ENCODE peak calls at places on chromosomes 16 and 17, in ten cellular contexts. R is pancreas; B is heart left ventricle; H is CD8-positive, alpha-beta memory T cell; J is heart right ventricle; A is CD8-positive, alpha-beta T cell; K is GM12878; F is neural progenitor cell; I is tibial nerve; W is PC-3. G is an unnamed sample. For H3K4me1, the result is how much of the 10 kb centered on the place peaks cover.

GRCh38 chr17:76816590-76817135 is 51.5 kb upstream of the MGAT5B start:
- DNase-seq in R (no peak), B (no peak), H (peak), J (no peak), A (peak), K (no peak), F (peak), I (no peak), W (peak), G (peak)

GRCh38 chr17:79808763-79809529 is 12.1 kb upstream of the CBX8 start:
- DNase-seq in R (no peak), B (no peak), H (no peak), J (no peak), A (no peak), K (no peak), F (peak), I (no peak), W (peak), G (no peak)

GRCh38 chr17:55159251-55159650 is 105.5 kb upstream of the HLF start:
- DNase-seq in R (no peak), B (no peak), H (no peak), J (no peak), A (no peak), K (no peak), F (no peak), I (no peak), W (peak), G (no peak)

GRCh38 chr17:22570144-22570845 is 878.0 kb downstream of the KCNJ18 start:
- DNase-seq in R (no peak), B (no peak), H (no peak), J (no peak), A (no peak), K (no peak), F (no peak), I (no peak), W (no peak), G (no peak)

GRCh38 chr17:71085238-71086033 is 916.1 kb downstream of the KCNJ2 start:
- DNase-seq in R (no peak), B (no peak), H (no peak), J (no peak), A (no peak), K (no peak), F (peak), I (no peak), W (peak), G (peak)

GRCh38 chr16:81899601-81900000 is 111.7 kb downstream of the SDR42E1 start:
- DNase-seq in R (no peak), B (no peak), H (no peak), J (no peak), A (no peak), K (no peak), F (no peak), I (no peak), W (no peak), G (no peak)

GRCh38 chr17:54373970-54374369 is 526.7 kb upstream of the TOM1L1 start:
- DNase-seq in R (no peak), B (no peak), H (no peak), J (no peak), A (no peak), K (no peak), F (no peak), I (no peak), W (no peak), G (no peak)

GRCh38 chr17:37650419-37651003 is 7.3 kb upstream of the DDX52 start:
- DNase-seq in R (no peak), B (no peak), H (no peak), J (no peak), A (no peak), K (no peak), F (peak), I (no peak), W (peak), G (peak)

GRCh38 chr16:81238296-81239011 is at the start of gene BCO1:
- DNase-seq in R (peak), B (no peak), H (no peak), J (no peak), A (no peak), K (no peak), F (peak), I (peak), W (peak), G (no peak)

GRCh38 chr17:8124350-8125195 is 667 bp upstream of the HES7 start:
- DNase-seq in R (no peak), B (no peak), H (peak), J (no peak), A (no peak), K (no peak), F (peak), I (peak), W (peak), G (no peak)

GRCh38 chr17:8122391-8122922 is 1.4 kb downstream of the HES7 start:
- DNase-seq in R (no peak), B (peak), H (no peak), J (no peak), A (no peak), K (no peak), F (peak), I (peak), W (peak), G (no peak)

GRCh38 chr17:8125196-8125946 is 1.5 kb upstream of the HES7 start:
- DNase-seq in R (peak), B (peak), H (peak), J (peak), A (peak), K (peak), F (peak), I (peak), W (peak), G (no peak)

GRCh38 chr17:8122923-8123694 is 797 bp downstream of the HES7 start:
- DNase-seq in R (no peak), B (peak), H (peak), J (no peak), A (no peak), K (no peak), F (peak), I (peak), W (peak), G (no peak)

GRCh38 chr17:8123695-8124349 is at the start of gene HES7:
- DNase-seq in R (no peak), B (peak), H (no peak), J (no peak), A (no peak), K (no peak), F (peak), I (peak), W (peak), G (no peak)
- H3K4me1 ChIP-seq in R (under half), B (under half), H (half or more), J (half or more), A (half or more), K (under half), F (under half), I (half or more), W (under half), G (under half)

DNA sequence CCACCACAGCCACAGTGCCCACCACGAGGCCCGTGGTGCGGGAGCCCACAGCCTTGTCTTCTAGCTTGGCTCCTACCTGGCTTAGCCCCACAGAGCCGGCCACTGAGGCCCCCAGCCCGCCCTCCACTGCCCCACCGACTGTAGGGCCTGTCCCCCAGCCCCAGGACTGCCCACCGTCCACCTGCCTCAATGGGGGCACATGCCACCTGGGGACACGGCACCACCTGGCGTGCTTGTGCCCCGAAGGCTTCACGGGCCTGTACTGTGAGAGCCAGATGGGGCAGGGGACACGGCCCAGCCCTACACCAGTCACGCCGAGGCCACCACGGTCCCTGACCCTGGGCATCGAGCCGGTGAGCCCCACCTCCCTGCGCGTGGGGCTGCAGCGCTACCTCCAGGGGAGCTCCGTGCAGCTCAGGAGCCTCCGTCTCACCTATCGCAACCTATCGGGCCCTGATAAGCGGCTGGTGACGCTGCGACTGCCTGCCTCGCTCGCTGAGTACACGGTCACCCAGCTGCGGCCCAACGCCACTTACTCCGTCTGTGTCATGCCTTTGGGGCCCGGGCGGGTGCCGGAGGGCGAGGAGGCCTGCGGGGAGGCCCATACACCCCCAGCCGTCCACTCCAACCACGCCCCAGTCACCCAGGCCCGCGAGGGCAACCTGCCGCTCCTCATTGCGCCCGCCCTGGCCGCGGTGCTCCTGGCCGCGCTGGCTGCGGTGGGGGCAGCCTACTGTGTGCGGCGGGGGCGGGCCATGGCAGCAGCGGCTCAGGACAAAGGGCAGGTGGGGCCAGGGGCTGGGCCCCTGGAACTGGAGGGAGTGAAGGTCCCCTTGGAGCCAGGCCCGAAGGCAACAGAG is 10.5 kb downstream of the VASN start:
- DNase-seq in R (no peak), B (no peak), H (no peak), J (no peak), A (no peak), K (no peak), F (no peak), I (no peak), W (no peak), G (no peak)
- H3K4me1 ChIP-seq in R (under half), B (under half), H (under half), J (half or more), A (under half), K (under half), F (under half), I (half or more), W (under half), G (under half)

DNA sequence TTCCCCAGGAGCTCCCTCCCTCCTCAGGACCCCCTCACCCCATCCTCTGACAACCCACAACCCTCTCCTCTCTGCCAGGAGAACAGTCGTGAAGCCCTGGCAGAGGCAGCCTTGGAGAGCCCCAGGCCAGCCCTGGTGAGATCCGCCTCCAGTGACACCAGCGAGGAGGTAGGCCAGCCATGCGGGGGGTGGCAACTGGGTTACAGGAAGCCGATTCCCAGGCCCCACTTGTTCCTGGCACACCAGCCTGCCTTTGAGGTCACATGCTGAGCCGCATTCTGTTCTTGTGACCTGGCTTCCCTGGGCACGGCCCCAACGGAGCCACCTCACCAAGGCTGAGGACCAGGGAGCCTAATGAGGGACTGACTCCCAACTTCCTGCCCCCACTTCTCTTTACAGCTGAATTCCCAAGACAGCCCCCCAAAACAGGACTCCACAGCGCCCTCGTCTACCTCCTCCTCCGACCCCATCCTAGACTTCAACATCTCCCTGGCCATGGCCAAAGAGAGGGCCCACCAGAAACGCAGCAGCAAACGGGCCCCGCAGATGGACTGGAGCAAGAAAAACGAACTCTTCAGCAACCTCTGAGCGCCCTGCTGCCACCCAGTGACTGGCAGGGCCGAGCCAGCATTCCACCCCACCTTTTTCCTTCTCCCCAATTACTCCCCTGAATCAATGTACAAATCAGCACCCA is 7.9 kb downstream of the NAT9 start:
- DNase-seq in R (peak), B (peak), H (no peak), J (peak), A (no peak), K (no peak), F (no peak), I (no peak), W (peak), G (no peak)
- H3K4me1 ChIP-seq in R (under half), B (under half), H (under half), J (under half), A (under half), K (under half), F (under half), I (under half), W (under half), G (under half)

GRCh38 chr16:27318399-27319256 is 4.9 kb downstream of the IL4R start:
- DNase-seq in R (no peak), B (peak), H (peak), J (peak), A (peak), K (no peak), F (no peak), I (no peak), W (no peak), G (no peak)

GRCh38 chr16:27321013-27321960 is 7.5 kb downstream of the IL4R start:
- DNase-seq in R (no peak), B (no peak), H (no peak), J (no peak), A (no peak), K (no peak), F (no peak), I (no peak), W (peak), G (no peak)

GRCh38 chr16:27320261-27321012 is 6.7 kb downstream of the IL4R start:
- DNase-seq in R (no peak), B (no peak), H (no peak), J (no peak), A (no peak), K (no peak), F (no peak), I (no peak), W (no peak), G (no peak)

GRCh38 chr16:27317738-27318398 is 4.1 kb downstream of the IL4R start:
- DNase-seq in R (no peak), B (no peak), H (no peak), J (no peak), A (no peak), K (no peak), F (no peak), I (no peak), W (no peak), G (no peak)

DNA sequence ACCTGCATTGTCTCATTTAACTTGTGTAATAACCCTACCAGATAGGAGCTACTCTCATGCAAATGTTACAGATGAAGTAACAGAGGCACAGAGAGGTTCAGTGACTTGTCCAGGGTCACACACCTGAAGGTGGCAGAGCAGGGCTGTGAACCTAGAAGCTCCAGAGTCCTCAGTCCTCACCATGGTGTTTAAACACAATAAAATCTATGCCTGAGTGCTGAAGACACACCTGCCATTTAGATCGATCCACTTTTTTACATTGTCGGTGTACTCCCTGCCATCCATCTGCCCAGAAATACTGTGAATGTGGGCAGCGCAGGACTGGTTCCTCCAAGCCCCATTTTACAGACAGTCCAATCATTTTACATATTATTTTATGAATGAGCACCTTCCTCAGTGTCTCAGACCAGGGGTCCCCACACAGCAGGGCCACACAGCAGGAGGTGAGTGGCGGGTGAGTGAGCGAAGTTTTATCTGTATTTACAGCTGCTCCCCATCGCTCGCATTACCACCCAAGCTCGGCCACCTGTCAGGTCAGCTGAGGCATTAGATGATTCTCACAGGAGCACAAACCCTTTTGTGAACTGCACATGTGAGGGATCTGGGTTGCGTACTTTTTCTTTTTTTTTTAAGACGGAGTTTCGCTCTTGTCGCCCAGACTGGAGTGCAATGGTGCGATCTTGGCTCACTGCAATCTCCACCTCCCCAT is 5.6 kb downstream of the IL4R start:
- DNase-seq in R (no peak), B (no peak), H (no peak), J (no peak), A (no peak), K (no peak), F (no peak), I (no peak), W (no peak), G (no peak)
- H3K4me1 ChIP-seq in R (under half), B (under half), H (half or more), J (under half), A (half or more), K (under half), F (under half), I (under half), W (half or more), G (under half)

DNA sequence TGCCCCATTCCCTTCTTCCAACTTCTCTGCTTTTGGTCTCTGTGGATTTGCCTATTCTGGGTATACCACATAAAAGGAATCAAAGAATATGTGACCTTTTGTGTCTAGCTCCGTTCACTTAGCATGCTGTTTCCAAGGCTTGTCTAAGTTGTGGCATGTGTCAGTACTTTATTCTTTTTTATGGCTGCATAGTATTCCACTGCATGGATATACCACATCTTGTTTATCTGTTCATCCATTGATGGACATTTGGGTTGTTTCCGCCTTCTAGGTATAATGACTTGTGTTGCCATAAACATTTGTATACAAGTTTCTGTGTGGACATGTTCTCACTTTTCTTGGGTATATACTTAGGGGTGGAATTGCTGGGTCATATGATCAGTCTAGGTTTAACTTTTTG is 432.6 kb downstream of the MAF start:
- DNase-seq in R (no peak), B (no peak), H (no peak), J (no peak), A (no peak), K (no peak), F (no peak), I (no peak), W (no peak), G (no peak)
- H3K4me1 ChIP-seq in R (under half), B (under half), H (under half), J (under half), A (under half), K (under half), F (under half), I (under half), W (under half), G (under half)

GRCh38 chr17:42271277-42271922 is 4.8 kb downstream of the STAT5B start:
- DNase-seq in R (no peak), B (no peak), H (no peak), J (no peak), A (no peak), K (no peak), F (no peak), I (no peak), W (no peak), G (no peak)

GRCh38 chr17:42272576-42272975 is 3.6 kb downstream of the STAT5B start:
- DNase-seq in R (no peak), B (no peak), H (peak), J (no peak), A (no peak), K (no peak), F (no peak), I (no peak), W (no peak), G (no peak)

GRCh38 chr17:42273474-42274272 is 2.5 kb downstream of the STAT5B start:
- DNase-seq in R (no peak), B (no peak), H (no peak), J (no peak), A (no peak), K (no peak), F (no peak), I (no peak), W (no peak), G (no peak)

GRCh38 chr17:42270596-42270995 is 5.6 kb downstream of the STAT5B start:
- DNase-seq in R (no peak), B (no peak), H (no peak), J (no peak), A (no peak), K (no peak), F (no peak), I (no peak), W (no peak), G (no peak)

DNA sequence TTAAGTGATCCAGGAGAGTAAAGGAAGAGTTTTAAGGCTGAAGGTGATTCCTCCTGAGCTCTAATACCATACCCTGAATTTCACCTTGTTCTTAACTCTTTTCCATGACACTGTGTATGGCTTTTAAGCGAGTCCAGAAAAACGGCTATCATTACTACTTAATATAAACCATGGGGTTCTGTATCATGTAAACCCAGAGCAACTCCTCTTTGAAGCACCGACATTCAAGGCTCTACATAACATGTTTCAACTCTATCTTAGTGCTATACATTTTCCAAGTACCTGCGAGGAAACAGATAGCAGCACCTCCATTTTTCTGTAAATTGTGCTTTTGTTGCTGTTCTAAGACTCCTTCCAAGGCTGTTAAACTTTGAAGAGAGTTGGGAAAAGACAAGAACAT is 4.0 kb downstream of the STAT5B start:
- DNase-seq in R (no peak), B (no peak), H (no peak), J (no peak), A (no peak), K (no peak), F (no peak), I (no peak), W (no peak), G (no peak)
- H3K4me1 ChIP-seq in R (under half), B (under half), H (half or more), J (under half), A (half or more), K (under half), F (under half), I (under half), W (under half), G (under half)

GRCh38 chr16:49828545-49829267 is 27.2 kb downstream of the ZNF423 start:
- DNase-seq in R (no peak), B (peak), H (no peak), J (peak), A (no peak), K (no peak), F (no peak), I (peak), W (no peak), G (no peak)
- H3K4me1 ChIP-seq in R (under half), B (under half), H (under half), J (half or more), A (under half), K (under half), F (half or more), I (under half), W (under half), G (under half)

GRCh38 chr17:78318407-78318806 is 41.5 kb downstream of the SOCS3 start:
- DNase-seq in R (no peak), B (no peak), H (no peak), J (no peak), A (no peak), K (no peak), F (no peak), I (no peak), W (no peak), G (no peak)
- H3K4me1 ChIP-seq in R (under half), B (under half), H (under half), J (half or more), A (under half), K (under half), F (under half), I (under half), W (under half), G (under half)

DNA sequence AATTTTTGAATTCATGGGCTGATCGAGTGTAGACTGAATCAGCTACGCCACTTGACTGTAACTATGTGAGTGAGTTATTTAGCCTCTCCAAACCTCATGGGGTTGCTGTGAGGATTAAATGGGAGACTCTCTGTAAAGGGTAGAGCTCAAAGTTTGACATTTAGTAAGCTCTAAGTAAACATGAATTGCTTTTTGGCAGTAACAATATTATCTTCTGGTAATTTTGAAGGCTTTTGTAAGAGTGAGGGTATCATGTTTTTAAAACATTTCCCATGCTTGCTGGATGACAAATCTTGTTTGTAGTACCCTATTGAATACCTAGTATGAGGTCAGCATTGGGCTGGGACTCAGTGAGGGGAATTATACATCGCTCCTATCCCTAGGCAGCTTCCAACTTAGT is 35.3 kb downstream of the MRTFB start:
- DNase-seq in R (no peak), B (no peak), H (no peak), J (no peak), A (no peak), K (no peak), F (no peak), I (no peak), W (no peak), G (no peak)
- H3K4me1 ChIP-seq in R (under half), B (under half), H (under half), J (half or more), A (under half), K (under half), F (under half), I (under half), W (under half), G (under half)

G was measured in iPS DF 6.9.